ENCODE peak calls at places on chromosomes 11 and 22, in six cellular contexts. One of them, this sample, is unnamed.

GRCh38 chr11:25048632-25049031 is 551.8 kb downstream of the LUZP2 start:
- DNase-seq in GM23248: no peak
- DNase-seq in hepatocyte: no peak
- DNase-seq in neural progenitor cell: no peak
- DNase-seq in GM23338: no peak
- DNase-seq in OCI-LY7: no peak
- DNase-seq in this sample: no peak

GRCh38 chr11:1034456-1035295 is 1.8 kb downstream of the MUC6 start:
- DNase-seq in GM23248: no peak
- DNase-seq in hepatocyte: no peak
- DNase-seq in neural progenitor cell: peak; percentile 31
- DNase-seq in GM23338: no peak
- DNase-seq in OCI-LY7: no peak
- DNase-seq in this sample: no peak

GRCh38 chr11:12694182-12694531 is 19.9 kb downstream of the TEAD1 start:
- DNase-seq in GM23248: peak; percentile 62
- DNase-seq in hepatocyte: peak; percentile 49
- DNase-seq in neural progenitor cell: no peak
- DNase-seq in GM23338: peak; percentile 37
- DNase-seq in OCI-LY7: peak; percentile 16
- DNase-seq in this sample: no peak

GRCh38 chr22:30628491-30628890 is 7.1 kb upstream of the SLC35E4 start:
- DNase-seq in GM23248: no peak
- DNase-seq in hepatocyte: no peak
- DNase-seq in neural progenitor cell: no peak
- DNase-seq in GM23338: no peak
- DNase-seq in OCI-LY7: no peak
- DNase-seq in this sample: no peak

GRCh38 chr11:93020248-93021088 is 51.0 kb downstream of the MTNR1B start:
- DNase-seq in GM23248: peak; percentile 60
- DNase-seq in hepatocyte: no peak
- DNase-seq in neural progenitor cell: no peak
- DNase-seq in GM23338: no peak
- DNase-seq in OCI-LY7: no peak
- DNase-seq in this sample: no peak

GRCh38 chr11:119029340-119030028 is 1.2 kb downstream of the SLC37A4 start:
- DNase-seq in GM23248: no peak
- DNase-seq in hepatocyte: peak; percentile 89
- DNase-seq in neural progenitor cell: peak; percentile 45
- DNase-seq in GM23338: no peak
- DNase-seq in OCI-LY7: no peak
- DNase-seq in this sample: peak; percentile 74

GRCh38 chr11:101721270-101721669 is 137.5 kb upstream of the TRPC6 start:
- DNase-seq in GM23248: no peak
- DNase-seq in hepatocyte: no peak
- DNase-seq in neural progenitor cell: no peak
- DNase-seq in GM23338: no peak
- DNase-seq in OCI-LY7: no peak
- DNase-seq in this sample: no peak

GRCh38 chr11:107695446-107695845 is 16.4 kb downstream of the SLN start:
- DNase-seq in GM23248: peak; percentile 71
- DNase-seq in hepatocyte: no peak
- DNase-seq in neural progenitor cell: no peak
- DNase-seq in GM23338: no peak
- DNase-seq in OCI-LY7: no peak
- DNase-seq in this sample: no peak

GRCh38 chr22:29004647-29005371 is 56.8 kb downstream of the C22orf31 start:
- DNase-seq in GM23248: no peak
- DNase-seq in hepatocyte: peak; percentile 85
- DNase-seq in neural progenitor cell: peak; percentile 94
- DNase-seq in GM23338: peak; percentile 88
- DNase-seq in OCI-LY7: no peak
- DNase-seq in this sample: no peak

GRCh38 chr22:17536269-17536668 is 27.0 kb upstream of the SLC25A18 start:
- DNase-seq in GM23248: peak; percentile 62
- DNase-seq in hepatocyte: no peak
- DNase-seq in neural progenitor cell: no peak
- DNase-seq in GM23338: peak; percentile 33
- DNase-seq in OCI-LY7: no peak
- DNase-seq in this sample: no peak

GRCh38 chr11:48006301-48006992 is 26.1 kb downstream of the PTPRJ start:
- DNase-seq in GM23248: peak; percentile 90
- DNase-seq in hepatocyte: no peak
- DNase-seq in neural progenitor cell: no peak
- DNase-seq in GM23338: no peak
- DNase-seq in OCI-LY7: no peak
- DNase-seq in this sample: no peak

GRCh38 chr11:64864473-64865285 is 13.7 kb downstream of the EHD1 start:
- DNase-seq in GM23248: peak; percentile 96
- DNase-seq in hepatocyte: peak; percentile 85
- DNase-seq in neural progenitor cell: peak; percentile 57
- DNase-seq in GM23338: no peak
- DNase-seq in OCI-LY7: peak; percentile 75
- DNase-seq in this sample: no peak

GRCh38 chr11:97092823-97093222 is 703.0 kb downstream of the JRKL start:
- DNase-seq in GM23248: no peak
- DNase-seq in hepatocyte: peak; percentile 15
- DNase-seq in neural progenitor cell: peak; percentile 25
- DNase-seq in GM23338: no peak
- DNase-seq in OCI-LY7: no peak
- DNase-seq in this sample: no peak

GRCh38 chr11:45411221-45411946 is 125.2 kb upstream of the SYT13 start:
- DNase-seq in GM23248: peak; percentile 53
- DNase-seq in hepatocyte: no peak
- DNase-seq in neural progenitor cell: peak; percentile 38
- DNase-seq in GM23338: peak; percentile 18
- DNase-seq in OCI-LY7: no peak
- DNase-seq in this sample: no peak

GRCh38 chr11:93547768-93548167 is 4.6 kb upstream of the SMCO4 start:
- DNase-seq in GM23248: no peak
- DNase-seq in hepatocyte: no peak
- DNase-seq in neural progenitor cell: no peak
- DNase-seq in GM23338: no peak
- DNase-seq in OCI-LY7: no peak
- DNase-seq in this sample: no peak

GRCh38 chr11:131033151-131033651 is 116.9 kb upstream of the SNX19 start:
- DNase-seq in GM23248: peak; percentile 96
- DNase-seq in hepatocyte: peak; percentile 61
- DNase-seq in neural progenitor cell: no peak
- DNase-seq in GM23338: peak; percentile 44
- DNase-seq in OCI-LY7: no peak
- DNase-seq in this sample: no peak

GRCh38 chr11:47314992-47315391 is 37.5 kb downstream of the MYBPC3 start:
- DNase-seq in GM23248: peak; percentile 60
- DNase-seq in hepatocyte: no peak
- DNase-seq in neural progenitor cell: no peak
- DNase-seq in GM23338: no peak
- DNase-seq in OCI-LY7: no peak
- DNase-seq in this sample: no peak

GRCh38 chr11:134537941-134538340 is 125.9 kb upstream of the B3GAT1 start:
- DNase-seq in GM23248: no peak
- DNase-seq in hepatocyte: no peak
- DNase-seq in neural progenitor cell: no peak
- DNase-seq in GM23338: no peak
- DNase-seq in OCI-LY7: no peak
- DNase-seq in this sample: no peak

GRCh38 chr11:8988329-8989234 is 15.2 kb downstream of the NRIP3 start:
- DNase-seq in GM23248: peak; percentile 70
- DNase-seq in hepatocyte: peak; percentile 36
- DNase-seq in neural progenitor cell: no peak
- DNase-seq in GM23338: no peak
- DNase-seq in OCI-LY7: no peak
- DNase-seq in this sample: no peak

GRCh38 chr11:120710354-120711187 is 199.0 kb downstream of the GRIK4 start:
- DNase-seq in GM23248: peak; percentile 95
- DNase-seq in hepatocyte: peak; percentile 86
- DNase-seq in neural progenitor cell: peak; percentile 72
- DNase-seq in GM23338: peak; percentile 77
- DNase-seq in OCI-LY7: no peak
- DNase-seq in this sample: no peak

GRCh38 chr11:48170176-48170839 is 46.3 kb upstream of the OR4B1 start:
- DNase-seq in GM23248: peak; percentile 29
- DNase-seq in hepatocyte: no peak
- DNase-seq in neural progenitor cell: peak; percentile 6
- DNase-seq in GM23338: no peak
- DNase-seq in OCI-LY7: peak; percentile 12
- DNase-seq in this sample: no peak

GRCh38 chr11:35549787-35550186 is 24.4 kb upstream of the PAMR1 start:
- DNase-seq in GM23248: peak; percentile 97
- DNase-seq in hepatocyte: peak; percentile 64
- DNase-seq in neural progenitor cell: peak; percentile 34
- DNase-seq in GM23338: peak; percentile 18
- DNase-seq in OCI-LY7: no peak
- DNase-seq in this sample: no peak

GRCh38 chr11:36162282-36162825 is 126.9 kb downstream of the COMMD9 start:
- DNase-seq in GM23248: no peak
- DNase-seq in hepatocyte: no peak
- DNase-seq in neural progenitor cell: no peak
- DNase-seq in GM23338: no peak
- DNase-seq in OCI-LY7: no peak
- DNase-seq in this sample: no peak

GRCh38 chr11:115606223-115607220 is 102.3 kb upstream of the CADM1 start:
- DNase-seq in GM23248: no peak
- DNase-seq in hepatocyte: peak; percentile 50
- DNase-seq in neural progenitor cell: no peak
- DNase-seq in GM23338: no peak
- DNase-seq in OCI-LY7: no peak
- DNase-seq in this sample: no peak

GRCh38 chr11:70746351-70746750 is 348.0 kb downstream of the CTTN start:
- DNase-seq in GM23248: no peak
- DNase-seq in hepatocyte: no peak
- DNase-seq in neural progenitor cell: no peak
- DNase-seq in GM23338: no peak
- DNase-seq in OCI-LY7: no peak
- DNase-seq in this sample: no peak

GRCh38 chr11:130600616-130601015 is 152.2 kb downstream of the ADAMTS15 start:
- DNase-seq in GM23248: no peak
- DNase-seq in hepatocyte: no peak
- DNase-seq in neural progenitor cell: no peak
- DNase-seq in GM23338: no peak
- DNase-seq in OCI-LY7: no peak
- DNase-seq in this sample: no peak

GRCh38 chr11:125869526-125869925 is 17.9 kb upstream of the HYLS1 start:
- DNase-seq in GM23248: peak; percentile 18
- DNase-seq in hepatocyte: no peak
- DNase-seq in neural progenitor cell: no peak
- DNase-seq in GM23338: no peak
- DNase-seq in OCI-LY7: no peak
- DNase-seq in this sample: no peak

GRCh38 chr11:22165799-22166548 is 26.9 kb upstream of the ANO5 start:
- DNase-seq in GM23248: no peak
- DNase-seq in hepatocyte: no peak
- DNase-seq in neural progenitor cell: no peak
- DNase-seq in GM23338: no peak
- DNase-seq in OCI-LY7: no peak
- DNase-seq in this sample: no peak

GRCh38 chr11:22173532-22173931 is 19.4 kb upstream of the ANO5 start:
- DNase-seq in GM23248: no peak
- DNase-seq in hepatocyte: no peak
- DNase-seq in neural progenitor cell: no peak
- DNase-seq in GM23338: no peak
- DNase-seq in OCI-LY7: no peak
- DNase-seq in this sample: no peak

GRCh38 chr11:22165087-22165486 is 27.8 kb upstream of the ANO5 start:
- DNase-seq in GM23248: no peak
- DNase-seq in hepatocyte: no peak
- DNase-seq in neural progenitor cell: no peak
- DNase-seq in GM23338: no peak
- DNase-seq in OCI-LY7: no peak
- DNase-seq in this sample: no peak

GRCh38 chr11:22169833-22170232 is 23.1 kb upstream of the ANO5 start:
- DNase-seq in GM23248: peak; percentile 24
- DNase-seq in hepatocyte: no peak
- DNase-seq in neural progenitor cell: no peak
- DNase-seq in GM23338: peak; percentile 27
- DNase-seq in OCI-LY7: peak; percentile 1
- DNase-seq in this sample: peak; percentile 25
- TF ChIP-seq EZH2phosphoT487 in GM23248: no peak
- TF ChIP-seq EZH2phosphoT487 in hepatocyte: no peak
- TF ChIP-seq EZH2phosphoT487 in neural progenitor cell: no peak
- TF ChIP-seq EZH2phosphoT487 in GM23338: no peak
- TF ChIP-seq EZH2phosphoT487 in OCI-LY7: no peak
- TF ChIP-seq EZH2phosphoT487 in this sample: no peak

GRCh38 chr22:49687786-49688515 is 139.7 kb downstream of the BRD1 start:
- DNase-seq in GM23248: no peak
- DNase-seq in hepatocyte: no peak
- DNase-seq in neural progenitor cell: no peak
- DNase-seq in GM23338: no peak
- DNase-seq in OCI-LY7: no peak
- DNase-seq in this sample: no peak
- TF ChIP-seq EZH2phosphoT487 in GM23248: no peak
- TF ChIP-seq EZH2phosphoT487 in hepatocyte: no peak
- TF ChIP-seq EZH2phosphoT487 in neural progenitor cell: no peak
- TF ChIP-seq EZH2phosphoT487 in GM23338: no peak
- TF ChIP-seq EZH2phosphoT487 in OCI-LY7: no peak
- TF ChIP-seq EZH2phosphoT487 in this sample: no peak

GRCh38 chr22:25495286-25495685 is 69.2 kb upstream of the GRK3 start:
- DNase-seq in GM23248: no peak
- DNase-seq in hepatocyte: peak; percentile 17
- DNase-seq in neural progenitor cell: no peak
- DNase-seq in GM23338: no peak
- DNase-seq in OCI-LY7: no peak
- DNase-seq in this sample: no peak
- TF ChIP-seq EZH2phosphoT487 in GM23248: no peak
- TF ChIP-seq EZH2phosphoT487 in hepatocyte: no peak
- TF ChIP-seq EZH2phosphoT487 in neural progenitor cell: no peak
- TF ChIP-seq EZH2phosphoT487 in GM23338: no peak
- TF ChIP-seq EZH2phosphoT487 in OCI-LY7: no peak
- TF ChIP-seq EZH2phosphoT487 in this sample: no peak

DNA sequence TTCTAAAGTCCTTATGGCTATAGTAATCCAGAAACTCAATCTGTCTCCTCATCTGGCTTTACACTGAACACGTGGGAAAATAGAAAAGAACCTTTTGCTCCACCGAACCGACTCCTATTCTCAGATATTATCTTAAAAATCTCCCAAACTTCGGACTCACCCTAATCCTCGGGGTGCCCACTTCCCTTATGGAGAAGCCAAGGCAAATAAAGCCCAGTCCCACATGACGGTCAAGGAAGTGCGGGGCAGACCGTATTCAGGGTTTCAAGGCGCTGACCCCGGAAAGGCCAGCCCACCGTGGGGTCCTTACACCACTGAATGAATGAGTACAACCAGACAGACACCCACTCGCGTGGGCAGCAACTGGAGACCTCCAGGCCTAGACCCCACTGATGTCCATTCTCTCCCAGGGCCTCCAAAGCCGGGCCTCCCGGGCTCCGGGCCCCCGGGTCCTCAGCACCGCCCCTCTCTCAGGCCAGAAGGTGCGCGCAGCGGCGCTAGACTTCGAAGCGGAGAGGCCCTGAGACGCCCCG is 492 bp downstream of the NUP98 start:
- DNase-seq in GM23248: peak; percentile 73
- DNase-seq in hepatocyte: peak; percentile 80
- DNase-seq in neural progenitor cell: no peak
- DNase-seq in GM23338: peak; percentile 73
- DNase-seq in OCI-LY7: no peak
- DNase-seq in this sample: no peak
- TF ChIP-seq EZH2phosphoT487 in GM23248: no peak
- TF ChIP-seq EZH2phosphoT487 in hepatocyte: no peak
- TF ChIP-seq EZH2phosphoT487 in neural progenitor cell: no peak
- TF ChIP-seq EZH2phosphoT487 in GM23338: no peak
- TF ChIP-seq EZH2phosphoT487 in OCI-LY7: no peak
- TF ChIP-seq EZH2phosphoT487 in this sample: no peak

GRCh38 chr11:113806403-113806802 is 26.8 kb downstream of the CLDN25 start:
- DNase-seq in GM23248: peak; percentile 24
- DNase-seq in hepatocyte: peak; percentile 58
- DNase-seq in neural progenitor cell: peak; percentile 80
- DNase-seq in GM23338: peak; percentile 85
- DNase-seq in OCI-LY7: peak; percentile 46
- DNase-seq in this sample: peak; percentile 30
- TF ChIP-seq EZH2phosphoT487 in GM23248: no peak
- TF ChIP-seq EZH2phosphoT487 in hepatocyte: no peak
- TF ChIP-seq EZH2phosphoT487 in neural progenitor cell: no peak
- TF ChIP-seq EZH2phosphoT487 in GM23338: no peak
- TF ChIP-seq EZH2phosphoT487 in OCI-LY7: no peak
- TF ChIP-seq EZH2phosphoT487 in this sample: no peak